ENCODE peak calls at places on chromosomes 16 and 17, in eight cellular contexts. L is CD4-positive, CD25-positive, alpha-beta regulatory T cell; Z is adipocyte; A is ovary; I is mesenchymal stem cell; D is fibroblast of lung; U is mammary epithelial cell; J is GM23338. P is an unnamed sample. For H3K36me3, the result is how much of the 10 kb centered on the place peaks cover.

GRCh38 chr16:25034916-25035315 is 19.7 kb upstream of the ARHGAP17 start:
- DNase-seq in J (no peak), A (no peak), Z (no peak), U (no peak), D (peak), L (no peak), I (no peak), P (no peak)

GRCh38 chr16:1351582-1352362 is at the start of the genes GNPTG and TSR3:
- DNase-seq in A (peak), I (peak), Z (peak), L (peak), J (peak), U (peak), D (peak), P (peak)

GRCh38 chr16:58515871-58516767 is 802 bp downstream of the SETD6 start:
- DNase-seq in A (no peak), L (peak), U (peak), D (no peak), Z (peak), J (peak), I (no peak), P (no peak)

GRCh38 chr16:77250395-77250794 is 51.2 kb downstream of the SYCE1L start:
- DNase-seq in D (peak), L (no peak), U (no peak), J (no peak), I (no peak), Z (no peak), A (no peak), P (no peak)

GRCh38 chr17:74779948-74780400 is 3.8 kb upstream of the NAT9 start:
- DNase-seq in U (no peak), A (no peak), I (no peak), J (no peak), L (no peak), Z (no peak), D (no peak), P (no peak)

GRCh38 chr17:79125503-79125902 is 50.9 kb downstream of the ENGASE start:
- DNase-seq in L (no peak), J (no peak), D (no peak), A (no peak), Z (no peak), U (no peak), I (no peak), P (no peak)

GRCh38 chr17:2406903-2407790 is 6.3 kb upstream of the MNT start:
- DNase-seq in Z (peak), D (peak), L (no peak), J (no peak), A (no peak), I (peak), U (peak), P (no peak)

GRCh38 chr16:53055603-53056527 is 1.1 kb downstream of the CHD9 start:
- DNase-seq in I (peak), D (peak), A (peak), J (peak), Z (peak), L (no peak), U (peak), P (peak)

GRCh38 chr17:2241823-2242222 is 61.8 kb downstream of the SMG6 start:
- DNase-seq in Z (no peak), L (no peak), J (no peak), I (peak), A (no peak), D (peak), U (no peak), P (peak)

GRCh38 chr17:65559802-65560627 is 1.4 kb downstream of the AXIN2 start:
- DNase-seq in U (no peak), J (peak), Z (peak), D (peak), A (peak), I (no peak), L (peak), P (no peak)

GRCh38 chr17:70096861-70097260 is 21.8 kb downstream of the KCNJ16 start:
- DNase-seq in Z (peak), L (no peak), I (no peak), A (no peak), D (no peak), U (no peak), J (no peak), P (no peak)

GRCh38 chr17:9472541-9472940 is 103.1 kb downstream of the STX8 start:
- DNase-seq in U (no peak), A (no peak), L (no peak), I (peak), D (peak), J (no peak), Z (no peak), P (no peak)

GRCh38 chr17:41825175-41825845 is 10.7 kb downstream of the NT5C3B start:
- DNase-seq in U (no peak), J (no peak), L (no peak), A (no peak), I (no peak), Z (no peak), D (no peak), P (no peak)

GRCh38 chr16:4433914-4434787 is 8.5 kb downstream of the DNAJA3 start:
- DNase-seq in U (no peak), Z (no peak), J (no peak), A (no peak), D (no peak), I (no peak), L (no peak), P (no peak)

GRCh38 chr16:4888428-4889135 is 41.3 kb downstream of the UBN1 start:
- DNase-seq in I (peak), L (no peak), A (no peak), U (no peak), D (no peak), Z (no peak), J (no peak), P (no peak)

GRCh38 chr16:86211800-86212199 is 298.5 kb upstream of the FOXF1 start:
- DNase-seq in D (no peak), A (peak), L (no peak), J (no peak), Z (no peak), U (no peak), I (no peak), P (peak)

GRCh38 chr17:50689251-50689650 is 18.5 kb downstream of the ANKRD40 start:
- DNase-seq in I (peak), Z (peak), D (peak), J (no peak), U (peak), A (peak), L (no peak), P (no peak)

GRCh38 chr16:84724619-84725307 is 25.0 kb downstream of the USP10 start:
- DNase-seq in A (no peak), D (peak), I (no peak), Z (no peak), U (no peak), L (no peak), J (no peak), P (no peak)

GRCh38 chr16:65919116-65919515 is 447.4 kb upstream of the CDH5 start:
- DNase-seq in A (no peak), L (no peak), Z (no peak), J (peak), D (no peak), U (no peak), I (no peak), P (no peak)

GRCh38 chr16:88017006-88017405 is 65.8 kb downstream of the BANP start:
- DNase-seq in I (no peak), L (no peak), J (no peak), A (no peak), Z (no peak), D (no peak), U (no peak), P (no peak)

GRCh38 chr17:57732062-57732461 is 13.0 kb downstream of the CCDC182 start:
- DNase-seq in D (no peak), A (peak), L (no peak), Z (no peak), U (no peak), I (no peak), J (no peak), P (no peak)

GRCh38 chr16:55487048-55487803 is 8.2 kb downstream of the MMP2 start:
- DNase-seq in U (no peak), A (peak), D (peak), Z (peak), L (no peak), J (no peak), I (peak), P (no peak)

GRCh38 chr17:75088902-75089417 is 1.2 kb downstream of the SLC16A5 start:
- DNase-seq in I (peak), L (no peak), D (peak), Z (no peak), U (no peak), J (peak), A (no peak), P (peak)

GRCh38 chr17:6713130-6713917 is at the start of gene SLC13A5:
- DNase-seq in U (peak), I (peak), A (peak), J (peak), L (no peak), D (peak), Z (peak), P (no peak)

GRCh38 chr17:39016193-39017153 is 49.3 kb upstream of the FBXO47 start:
- DNase-seq in A (no peak), L (no peak), D (no peak), J (no peak), U (no peak), I (peak), Z (no peak), P (peak)

GRCh38 chr17:81910840-81911276 is 341 bp downstream of the PCYT2 start:
- DNase-seq in L (no peak), A (no peak), U (no peak), Z (peak), D (no peak), I (no peak), J (no peak), P (peak)
- H3K36me3 ChIP-seq in L (under half), A (under half), U (under half), Z (half or more), D (under half), I (half or more), J (under half), P (under half)

GRCh38 chr17:80353718-80354275 is 61.2 kb upstream of the ENDOV start:
- DNase-seq in I (no peak), Z (no peak), D (no peak), A (no peak), L (no peak), U (no peak), J (no peak), P (no peak)
- H3K36me3 ChIP-seq in I (half or more), Z (half or more), D (under half), A (under half), L (half or more), U (under half), J (under half), P (under half)

DNA sequence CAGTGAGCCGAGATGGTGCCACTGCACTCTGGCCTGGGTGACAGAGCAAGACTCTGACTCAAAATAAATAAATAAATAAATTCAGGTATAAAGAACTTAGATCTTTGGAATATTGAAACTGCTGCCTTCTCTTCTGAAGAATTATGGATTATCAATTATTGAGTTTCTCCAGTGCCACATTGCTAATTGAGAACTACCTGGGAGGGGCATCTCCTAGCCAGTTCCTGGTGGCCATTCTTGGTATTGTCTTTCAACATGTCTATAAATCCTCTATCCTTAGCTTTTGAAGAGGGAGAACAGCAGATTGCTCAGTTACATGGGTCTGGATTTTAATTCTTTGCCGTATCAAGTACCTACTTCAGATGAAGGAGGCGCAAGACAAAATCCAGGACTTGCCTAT is 29.2 kb downstream of the CALCOCO2 start:
- DNase-seq in L (no peak), I (no peak), J (peak), Z (no peak), U (no peak), D (no peak), A (no peak), P (no peak)
- H3K36me3 ChIP-seq in L (half or more), I (under half), J (under half), Z (half or more), U (under half), D (under half), A (under half), P (under half)

DNA sequence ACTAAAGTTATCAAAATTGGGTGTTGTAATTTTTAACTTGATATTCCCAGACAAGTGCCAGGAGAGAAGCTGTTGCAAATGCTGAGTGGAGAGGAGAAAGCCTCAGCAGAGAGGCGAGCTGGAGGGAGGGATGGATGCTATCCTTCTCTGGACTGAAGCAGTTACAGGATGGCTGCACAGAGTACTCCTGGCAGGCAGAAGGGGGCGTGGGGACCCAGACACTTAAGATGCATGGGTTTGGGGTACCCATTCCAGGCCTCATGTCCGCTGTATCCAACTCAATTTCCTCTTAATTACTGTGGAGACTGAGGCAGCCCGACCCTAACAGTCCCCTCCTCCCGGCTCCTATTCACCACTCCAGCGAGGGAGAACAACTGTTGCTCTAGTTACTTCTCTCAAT is 25.4 kb upstream of the ALDH3A1 start:
- DNase-seq in A (no peak), Z (no peak), U (no peak), I (no peak), D (no peak), L (no peak), J (no peak), P (no peak)
- H3K36me3 ChIP-seq in A (under half), Z (under half), U (under half), I (under half), D (under half), L (under half), J (under half), P (under half)

GRCh38 chr17:48066192-48066591 is 18.0 kb downstream of the NFE2L1 start:
- DNase-seq in L (no peak), Z (no peak), I (no peak), J (no peak), A (no peak), U (no peak), D (no peak), P (no peak)

GRCh38 chr17:48067245-48067644 is 19.1 kb downstream of the NFE2L1 start:
- DNase-seq in U (no peak), Z (no peak), A (no peak), I (no peak), L (no peak), J (no peak), D (no peak), P (no peak)

GRCh38 chr17:48066656-48067055 is 18.5 kb downstream of the NFE2L1 start:
- DNase-seq in I (no peak), U (no peak), Z (no peak), D (no peak), J (peak), A (no peak), L (no peak), P (no peak)

GRCh38 chr17:48062273-48062672 is 14.1 kb downstream of the NFE2L1 start:
- DNase-seq in I (no peak), A (no peak), U (no peak), J (no peak), L (no peak), Z (no peak), D (no peak), P (no peak)

DNA sequence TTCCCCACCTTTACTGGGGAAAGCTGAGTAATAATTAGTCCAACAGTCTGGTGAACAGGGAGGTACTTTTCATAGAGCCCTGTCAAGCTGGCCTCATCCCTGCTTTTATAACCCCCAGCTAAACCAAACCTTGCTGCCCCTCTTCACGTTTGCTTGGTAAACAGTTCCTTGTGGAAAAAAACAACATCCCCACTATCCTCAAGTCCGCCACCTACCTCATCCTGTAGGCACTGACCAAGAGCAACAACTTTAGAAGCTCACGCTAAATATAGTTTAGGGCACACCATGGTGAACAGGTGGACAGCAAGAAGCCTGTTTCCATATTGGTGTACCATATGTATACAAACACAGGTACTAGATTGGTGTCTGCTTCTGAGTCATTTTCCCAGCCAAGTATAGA is 16.5 kb downstream of the NFE2L1 start:
- DNase-seq in D (no peak), L (no peak), J (peak), A (no peak), U (no peak), Z (no peak), I (no peak), P (no peak)
- H3K36me3 ChIP-seq in D (under half), L (under half), J (under half), A (under half), U (under half), Z (half or more), I (under half), P (under half)

DNA sequence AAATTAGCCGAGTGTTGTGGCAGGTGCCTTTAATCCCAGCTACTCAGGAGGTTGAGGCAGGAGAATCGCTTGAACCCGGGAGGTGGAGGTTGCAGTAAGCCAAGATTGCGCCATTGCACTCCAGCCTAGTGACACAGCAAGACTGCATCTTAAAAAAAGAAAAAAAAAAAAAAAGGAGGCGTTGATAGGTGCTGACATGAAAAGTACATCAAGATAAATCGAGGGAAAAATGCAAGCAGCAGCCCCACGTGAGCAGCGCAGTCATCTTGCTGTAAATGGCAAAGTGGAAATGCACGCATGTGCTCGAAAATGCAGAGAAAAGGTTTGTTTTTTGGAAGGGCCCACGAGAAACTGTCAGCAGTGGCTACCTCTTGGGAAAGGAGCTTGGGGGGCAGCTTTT is 20.9 kb downstream of the MXRA7 start:
- DNase-seq in L (no peak), A (no peak), U (no peak), D (no peak), Z (no peak), J (no peak), I (no peak), P (no peak)
- H3K36me3 ChIP-seq in L (under half), A (under half), U (under half), D (under half), Z (under half), J (under half), I (under half), P (under half)

DNA sequence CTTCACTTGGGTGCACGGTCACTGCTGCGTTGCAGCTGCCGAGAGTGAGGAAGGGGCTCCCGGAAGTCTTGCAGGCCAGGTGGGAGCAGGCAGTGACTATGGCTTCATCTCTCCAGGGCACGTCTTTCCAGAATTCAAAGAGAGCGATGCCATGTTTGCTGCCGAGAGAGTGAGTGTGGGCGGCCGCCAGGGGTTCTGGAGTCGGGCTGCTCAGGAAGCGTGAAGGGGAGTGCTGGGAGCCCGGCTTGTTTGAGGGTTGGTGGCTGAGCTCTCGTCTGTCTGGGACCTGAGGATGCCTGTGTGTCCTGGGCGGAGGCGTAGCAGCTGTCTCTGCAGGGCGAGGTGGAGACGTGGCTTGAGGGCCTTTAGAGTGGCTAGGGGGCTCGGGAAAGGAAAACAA is 6.3 kb downstream of the HGS start:
- DNase-seq in D (no peak), L (no peak), J (no peak), A (no peak), U (no peak), Z (no peak), I (no peak), P (no peak)
- H3K36me3 ChIP-seq in D (half or more), L (half or more), J (under half), A (under half), U (under half), Z (half or more), I (half or more), P (under half)

GRCh38 chr16:69593756-69594155 is 28.0 kb downstream of the NFAT5 start:
- DNase-seq in D (no peak), I (no peak), L (no peak), Z (no peak), U (no peak), J (no peak), A (no peak), P (no peak)
- H3K36me3 ChIP-seq in D (under half), I (under half), L (under half), Z (under half), U (under half), J (under half), A (under half), P (under half)

P was measured in Karpas-422.